ENCODE peak calls at places on chromosomes 5 and 9, in four cellular contexts. One of them, this sample, is unnamed. For H3K27me3, the result is how much of the 10 kb centered on the place peaks cover.

GRCh38 chr9:82334286-82334685 is 345.7 kb downstream of the SPATA31D1 start:
- DNase-seq in left ventricle myocardium inferior: no peak
- DNase-seq in brain microvascular endothelial cell: no peak
- DNase-seq in spleen: no peak
- DNase-seq in this sample: no peak

GRCh38 chr9:16417101-16417500 is 453.4 kb downstream of the BNC2 start:
- DNase-seq in left ventricle myocardium inferior: no peak
- DNase-seq in brain microvascular endothelial cell: peak
- DNase-seq in spleen: no peak
- DNase-seq in this sample: no peak

GRCh38 chr9:14961372-14962068 is 51.3 kb upstream of the FREM1 start:
- DNase-seq in left ventricle myocardium inferior: no peak
- DNase-seq in brain microvascular endothelial cell: no peak
- DNase-seq in spleen: no peak
- DNase-seq in this sample: no peak

GRCh38 chr5:124706729-124707361 is 39.6 kb downstream of the ZNF608 start:
- DNase-seq in left ventricle myocardium inferior: peak
- DNase-seq in brain microvascular endothelial cell: no peak
- DNase-seq in spleen: no peak
- DNase-seq in this sample: no peak

GRCh38 chr9:84983749-84984148 is 314.2 kb downstream of the NTRK2 start:
- DNase-seq in left ventricle myocardium inferior: no peak
- DNase-seq in brain microvascular endothelial cell: no peak
- DNase-seq in spleen: no peak
- DNase-seq in this sample: no peak

GRCh38 chr5:79924936-79925893 is 65.8 kb downstream of the MTX3 start:
- DNase-seq in left ventricle myocardium inferior: no peak
- DNase-seq in brain microvascular endothelial cell: no peak
- DNase-seq in spleen: no peak
- DNase-seq in this sample: no peak

GRCh38 chr9:93261735-93262523 is 78.0 kb downstream of the WNK2 start:
- DNase-seq in left ventricle myocardium inferior: no peak
- DNase-seq in brain microvascular endothelial cell: no peak
- DNase-seq in spleen: peak
- DNase-seq in this sample: peak

GRCh38 chr5:45639038-45639437 is 57.1 kb downstream of the HCN1 start:
- DNase-seq in left ventricle myocardium inferior: no peak
- DNase-seq in brain microvascular endothelial cell: no peak
- DNase-seq in spleen: no peak
- DNase-seq in this sample: no peak

GRCh38 chr5:6792911-6793451 is 79.7 kb downstream of the TENT4A start:
- DNase-seq in left ventricle myocardium inferior: no peak
- DNase-seq in brain microvascular endothelial cell: no peak
- DNase-seq in spleen: no peak
- DNase-seq in this sample: no peak

GRCh38 chr9:69121155-69122085 is 52.7 kb upstream of the TJP2 start:
- DNase-seq in left ventricle myocardium inferior: peak
- DNase-seq in brain microvascular endothelial cell: peak
- DNase-seq in spleen: peak
- DNase-seq in this sample: peak

GRCh38 chr5:78641060-78641474 is 7.5 kb downstream of the LHFPL2 start:
- DNase-seq in left ventricle myocardium inferior: no peak
- DNase-seq in brain microvascular endothelial cell: no peak
- DNase-seq in spleen: no peak
- DNase-seq in this sample: no peak

GRCh38 chr9:2623866-2624682 is 2.5 kb downstream of the VLDLR start:
- DNase-seq in left ventricle myocardium inferior: no peak
- DNase-seq in brain microvascular endothelial cell: no peak
- DNase-seq in spleen: no peak
- DNase-seq in this sample: no peak

GRCh38 chr5:168876419-168876818 is 297.3 kb upstream of the PANK3 start:
- DNase-seq in left ventricle myocardium inferior: no peak
- DNase-seq in brain microvascular endothelial cell: no peak
- DNase-seq in spleen: no peak
- DNase-seq in this sample: no peak

GRCh38 chr5:168874713-168875380 is 295.7 kb upstream of the PANK3 start:
- DNase-seq in left ventricle myocardium inferior: no peak
- DNase-seq in brain microvascular endothelial cell: peak
- DNase-seq in spleen: no peak
- DNase-seq in this sample: no peak

GRCh38 chr5:168875839-168876238 is 296.7 kb upstream of the PANK3 start:
- DNase-seq in left ventricle myocardium inferior: no peak
- DNase-seq in brain microvascular endothelial cell: peak
- DNase-seq in spleen: no peak
- DNase-seq in this sample: no peak

GRCh38 chr5:168878121-168878520 is 299.0 kb upstream of the PANK3 start:
- DNase-seq in left ventricle myocardium inferior: no peak
- DNase-seq in brain microvascular endothelial cell: no peak
- DNase-seq in spleen: no peak
- DNase-seq in this sample: no peak

DNA sequence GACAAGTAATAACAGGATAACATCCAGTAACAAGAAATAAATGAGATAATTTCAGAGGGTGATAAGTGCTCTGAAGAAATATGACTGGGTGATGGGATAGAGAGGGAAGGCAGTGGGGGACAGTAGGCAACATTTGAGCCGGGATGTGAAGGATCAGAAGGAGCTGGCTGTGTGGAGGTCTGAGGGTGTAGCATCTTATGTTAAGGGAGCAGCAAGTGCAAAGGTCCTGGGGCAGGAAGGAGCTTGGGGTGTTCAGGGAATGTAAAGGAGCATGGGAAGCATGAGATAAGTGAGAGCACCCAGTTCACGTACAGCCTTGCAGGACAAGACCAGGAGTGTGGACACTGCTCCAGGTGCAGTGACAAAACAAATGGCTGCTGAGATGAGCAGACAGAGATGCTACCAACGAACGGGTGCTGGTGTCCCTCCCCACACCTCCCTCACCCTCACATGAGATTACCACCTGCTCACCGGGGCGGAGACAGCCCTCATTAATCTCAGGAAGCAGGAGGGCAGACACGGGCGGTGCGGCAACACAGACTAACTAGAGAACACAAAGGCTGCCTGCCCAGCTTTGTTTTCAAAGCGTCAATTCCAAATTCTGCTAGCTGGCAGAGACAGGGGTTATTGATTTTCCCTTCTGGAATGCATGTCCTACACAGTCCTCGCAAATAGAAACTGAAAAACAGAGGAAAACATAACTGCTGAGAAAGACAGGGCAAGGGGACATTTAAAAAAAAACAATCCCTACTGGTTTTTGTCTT is 298.1 kb upstream of the PANK3 start:
- DNase-seq in left ventricle myocardium inferior: no peak
- DNase-seq in brain microvascular endothelial cell: no peak
- DNase-seq in spleen: no peak
- DNase-seq in this sample: no peak
- H3K27me3 ChIP-seq in left ventricle myocardium inferior: under half
- H3K27me3 ChIP-seq in brain microvascular endothelial cell: under half
- H3K27me3 ChIP-seq in spleen: under half
- H3K27me3 ChIP-seq in this sample: under half

GRCh38 chr9:97309260-97309659 is 1.8 kb downstream of the CCDC180 start:
- DNase-seq in left ventricle myocardium inferior: no peak
- DNase-seq in brain microvascular endothelial cell: no peak
- DNase-seq in spleen: no peak
- DNase-seq in this sample: no peak

GRCh38 chr9:97304586-97304985 is 2.9 kb upstream of the CCDC180 start:
- DNase-seq in left ventricle myocardium inferior: no peak
- DNase-seq in brain microvascular endothelial cell: no peak
- DNase-seq in spleen: no peak
- DNase-seq in this sample: no peak

GRCh38 chr9:97305501-97306298 is 1.8 kb upstream of the CCDC180 start:
- DNase-seq in left ventricle myocardium inferior: no peak
- DNase-seq in brain microvascular endothelial cell: no peak
- DNase-seq in spleen: no peak
- DNase-seq in this sample: no peak

GRCh38 chr9:97307500-97308163 is at the start of gene CCDC180:
- DNase-seq in left ventricle myocardium inferior: no peak
- DNase-seq in brain microvascular endothelial cell: peak
- DNase-seq in spleen: peak
- DNase-seq in this sample: peak

GRCh38 chr9:97307091-97307490 is 368 bp upstream of the CCDC180 start:
- DNase-seq in left ventricle myocardium inferior: peak
- DNase-seq in brain microvascular endothelial cell: peak
- DNase-seq in spleen: peak
- DNase-seq in this sample: peak
- TF ChIP-seq CTCF in left ventricle myocardium inferior: no peak
- TF ChIP-seq CTCF in brain microvascular endothelial cell: peak
- TF ChIP-seq CTCF in spleen: no peak
- TF ChIP-seq CTCF in this sample: no peak

GRCh38 chr5:140003519-140003918 is 39.6 kb downstream of the NRG2 start:
- DNase-seq in left ventricle myocardium inferior: no peak
- DNase-seq in brain microvascular endothelial cell: no peak
- DNase-seq in spleen: no peak
- DNase-seq in this sample: no peak
- H3K27me3 ChIP-seq in left ventricle myocardium inferior: under half
- H3K27me3 ChIP-seq in brain microvascular endothelial cell: under half
- H3K27me3 ChIP-seq in spleen: under half
- H3K27me3 ChIP-seq in this sample: under half

DNA sequence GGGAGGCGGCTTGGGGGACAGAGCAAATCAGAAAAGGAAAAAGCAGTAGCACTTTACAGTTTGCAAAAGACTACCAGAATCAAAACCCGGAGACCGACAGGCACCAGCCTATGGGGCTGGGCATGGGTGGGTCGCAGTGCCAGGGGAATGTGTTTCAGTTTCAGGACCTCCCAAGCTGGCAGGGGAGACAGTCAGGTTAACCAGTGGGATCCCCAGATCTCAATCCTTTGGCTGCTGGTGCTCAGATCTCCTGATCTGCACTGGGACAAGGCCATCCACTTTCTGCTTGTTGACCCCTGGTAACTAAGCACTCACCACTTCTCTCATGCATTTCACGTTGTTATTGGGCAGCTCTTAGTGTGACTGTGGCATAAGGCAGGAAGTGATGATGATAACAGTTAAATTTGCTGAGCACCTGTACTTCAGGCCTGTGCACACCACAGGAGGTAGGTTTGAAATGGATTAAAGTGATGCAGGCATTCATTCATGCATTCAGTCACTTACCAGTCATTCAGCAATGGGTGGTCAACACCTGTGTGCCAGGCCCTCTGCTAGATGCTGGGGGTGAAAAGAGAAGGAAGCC is 42.2 kb upstream of the STXBP1 start:
- DNase-seq in left ventricle myocardium inferior: no peak
- DNase-seq in brain microvascular endothelial cell: no peak
- DNase-seq in spleen: no peak
- DNase-seq in this sample: no peak
- TF ChIP-seq CTCF in left ventricle myocardium inferior: no peak
- TF ChIP-seq CTCF in brain microvascular endothelial cell: no peak
- TF ChIP-seq CTCF in spleen: no peak
- TF ChIP-seq CTCF in this sample: no peak

DNA sequence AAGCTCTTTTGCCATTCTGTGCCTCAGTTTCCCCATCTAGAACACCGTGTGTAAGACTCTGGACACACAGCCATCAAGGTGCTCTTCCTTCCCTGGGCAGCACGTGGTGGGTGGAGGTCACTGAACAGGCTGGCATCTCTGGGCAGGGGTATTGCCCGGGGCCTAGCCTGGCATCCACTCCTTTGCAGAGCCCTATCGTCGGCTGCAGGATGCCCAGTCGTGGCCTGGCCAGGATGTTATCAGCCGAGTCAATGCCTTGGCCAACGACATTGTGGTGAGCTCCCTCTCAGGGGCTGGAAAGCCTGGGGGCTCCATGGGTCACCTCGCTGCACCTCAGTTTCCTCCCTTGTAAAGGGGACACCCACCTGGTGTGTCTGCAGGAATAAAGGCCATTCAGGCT is 4.0 kb downstream of the ADGRD2 start:
- DNase-seq in left ventricle myocardium inferior: no peak
- DNase-seq in brain microvascular endothelial cell: no peak
- DNase-seq in spleen: peak
- DNase-seq in this sample: no peak
- H3K27me3 ChIP-seq in left ventricle myocardium inferior: half or more
- H3K27me3 ChIP-seq in brain microvascular endothelial cell: under half
- H3K27me3 ChIP-seq in spleen: under half
- H3K27me3 ChIP-seq in this sample: under half

GRCh38 chr9:136903041-136903554 is 16.8 kb downstream of the TRAF2 start:
- DNase-seq in left ventricle myocardium inferior: peak
- DNase-seq in brain microvascular endothelial cell: peak
- DNase-seq in spleen: peak
- DNase-seq in this sample: no peak

GRCh38 chr9:136910197-136910900 is 24.0 kb downstream of the TRAF2 start:
- DNase-seq in left ventricle myocardium inferior: no peak
- DNase-seq in brain microvascular endothelial cell: no peak
- DNase-seq in spleen: no peak
- DNase-seq in this sample: no peak

GRCh38 chr9:136910901-136911245 is 24.6 kb downstream of the TRAF2 start:
- DNase-seq in left ventricle myocardium inferior: no peak
- DNase-seq in brain microvascular endothelial cell: no peak
- DNase-seq in spleen: no peak
- DNase-seq in this sample: no peak

GRCh38 chr9:136906251-136906650 is 19.9 kb downstream of the TRAF2 start:
- DNase-seq in left ventricle myocardium inferior: no peak
- DNase-seq in brain microvascular endothelial cell: no peak
- DNase-seq in spleen: no peak
- DNase-seq in this sample: no peak

GRCh38 chr9:136907011-136907914 is 20.9 kb downstream of the TRAF2 start:
- DNase-seq in left ventricle myocardium inferior: no peak
- DNase-seq in brain microvascular endothelial cell: no peak
- DNase-seq in spleen: peak
- DNase-seq in this sample: no peak
- TF ChIP-seq CTCF in left ventricle myocardium inferior: no peak
- TF ChIP-seq CTCF in brain microvascular endothelial cell: no peak
- TF ChIP-seq CTCF in spleen: no peak
- TF ChIP-seq CTCF in this sample: no peak

GRCh38 chr9:135330307-135330631 is 149.3 kb upstream of the PPP1R26 start:
- DNase-seq in left ventricle myocardium inferior: no peak
- DNase-seq in brain microvascular endothelial cell: no peak
- DNase-seq in spleen: no peak
- DNase-seq in this sample: no peak

GRCh38 chr9:135330685-135331590 is 148.6 kb upstream of the PPP1R26 start:
- DNase-seq in left ventricle myocardium inferior: no peak
- DNase-seq in brain microvascular endothelial cell: no peak
- DNase-seq in spleen: peak
- DNase-seq in this sample: no peak

GRCh38 chr9:135334953-135335460 is 144.6 kb upstream of the PPP1R26 start:
- DNase-seq in left ventricle myocardium inferior: no peak
- DNase-seq in brain microvascular endothelial cell: no peak
- DNase-seq in spleen: no peak
- DNase-seq in this sample: no peak

GRCh38 chr9:135332979-135333748 is 146.4 kb upstream of the PPP1R26 start:
- DNase-seq in left ventricle myocardium inferior: no peak
- DNase-seq in brain microvascular endothelial cell: no peak
- DNase-seq in spleen: no peak
- DNase-seq in this sample: no peak

DNA sequence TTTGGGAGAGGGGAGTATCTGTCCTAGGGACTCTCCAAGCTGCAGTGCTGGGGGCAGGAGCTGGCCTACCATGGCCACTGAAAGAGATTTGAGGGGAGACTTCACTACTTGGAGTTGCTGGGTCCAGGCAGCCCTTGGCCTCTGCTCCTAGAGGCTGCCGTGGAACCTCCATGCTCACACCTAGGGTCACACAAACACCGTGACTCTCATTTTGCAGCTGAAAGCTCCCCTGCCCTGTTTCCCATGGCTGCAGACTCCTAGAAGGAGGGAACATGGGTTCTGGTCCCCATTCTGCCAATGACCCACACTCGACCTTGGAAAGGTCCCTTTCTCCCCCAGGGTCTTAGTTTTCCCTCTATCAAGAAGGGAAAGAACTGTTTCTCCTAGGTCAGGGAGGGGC is 147.1 kb upstream of the PPP1R26 start:
- DNase-seq in left ventricle myocardium inferior: no peak
- DNase-seq in brain microvascular endothelial cell: no peak
- DNase-seq in spleen: no peak
- DNase-seq in this sample: no peak
- H3K27me3 ChIP-seq in left ventricle myocardium inferior: half or more
- H3K27me3 ChIP-seq in brain microvascular endothelial cell: under half
- H3K27me3 ChIP-seq in spleen: under half
- H3K27me3 ChIP-seq in this sample: under half